ENCODE peak calls at places on chromosomes 12 and 14, in six cellular contexts. W, O, V, J, Q and A are unnamed samples.

GRCh38 chr12:99154983-99155336 is 492.6 kb upstream of the GARIN6 start:
- DNase-seq in W (no peak), O (no peak), V (no peak), J (no peak), Q (no peak), A (no peak)

GRCh38 chr12:122687091-122687490 is 16.1 kb downstream of the HCAR2 start:
- DNase-seq in W (peak; percentile 25), O (no peak), V (peak; percentile 31), J (no peak), Q (no peak), A (no peak)

GRCh38 chr12:2891240-2892053 is 756 bp downstream of the TULP3 start:
- DNase-seq in W (peak; percentile 61), O (no peak), V (peak; percentile 78), J (peak; percentile 76), Q (peak; percentile 47), A (peak; percentile 57)

GRCh38 chr12:45914090-45914489 is 76.3 kb downstream of the SCAF11 start:
- DNase-seq in W (peak; percentile 91), O (no peak), V (peak; percentile 80), J (no peak), Q (no peak), A (no peak)

GRCh38 chr12:27975222-27976136 is 2.9 kb upstream of the PTHLH start:
- DNase-seq in W (peak; percentile 72), O (peak; percentile 78), V (peak; percentile 72), J (peak; percentile 81), Q (peak; percentile 47), A (peak; percentile 3)

GRCh38 chr14:83101855-83102254 is 1568.2 kb upstream of the SEL1L start:
- DNase-seq in W (peak; percentile 84), O (no peak), V (no peak), J (no peak), Q (no peak), A (no peak)

GRCh38 chr14:32352631-32353030 is 23.5 kb downstream of the AKAP6 start:
- DNase-seq in W (no peak), O (no peak), V (no peak), J (no peak), Q (no peak), A (no peak)

GRCh38 chr12:117360222-117360550 is 1.2 kb downstream of the NOS1 start:
- DNase-seq in W (no peak), O (peak; percentile 79), V (no peak), J (peak; percentile 46), Q (no peak), A (no peak)

GRCh38 chr14:64438181-64438839 is 27.0 kb upstream of the AKAP5 start:
- DNase-seq in W (peak; percentile 87), O (no peak), V (peak; percentile 77), J (no peak), Q (no peak), A (peak; percentile 93)

GRCh38 chr12:88325828-88326214 is 183.7 kb downstream of the TMTC3 start:
- DNase-seq in W (peak; percentile 71), O (no peak), V (peak; percentile 69), J (no peak), Q (no peak), A (no peak)

GRCh38 chr12:15227004-15227679 is 5.9 kb upstream of the RERG start:
- DNase-seq in W (peak; percentile 33), O (peak; percentile 51), V (peak; percentile 64), J (peak; percentile 60), Q (peak; percentile 35), A (peak; percentile 52)

GRCh38 chr14:23486116-23486515 is 16.6 kb downstream of the NGDN start:
- DNase-seq in W (no peak), O (no peak), V (no peak), J (no peak), Q (no peak), A (no peak)

GRCh38 chr12:93483151-93483807 is 16.0 kb downstream of the MRPL42 start:
- DNase-seq in W (peak; percentile 19), O (no peak), V (no peak), J (no peak), Q (no peak), A (peak; percentile 94)

GRCh38 chr14:60965402-60965801 is 15.5 kb downstream of the TRMT5 start:
- DNase-seq in W (peak; percentile 92), O (no peak), V (peak; percentile 54), J (no peak), Q (no peak), A (no peak)

GRCh38 chr12:66196806-66197205 is 7.8 kb downstream of the IRAK3 start:
- DNase-seq in W (no peak), O (no peak), V (no peak), J (no peak), Q (no peak), A (no peak)

GRCh38 chr12:30828686-30829085 is 73.9 kb upstream of the CAPRIN2 start:
- DNase-seq in W (no peak), O (no peak), V (no peak), J (peak; percentile 12), Q (no peak), A (no peak)

GRCh38 chr14:94998702-94999101 is 158.6 kb downstream of the DICER1 start:
- DNase-seq in W (no peak), O (no peak), V (no peak), J (peak; percentile 74), Q (no peak), A (no peak)

GRCh38 chr14:73462078-73462715 is 3.9 kb upstream of the NUMB start:
- DNase-seq in W (peak; percentile 43), O (no peak), V (peak; percentile 50), J (no peak), Q (no peak), A (no peak)

GRCh38 chr12:64029013-64029857 is 184.7 kb downstream of the SRGAP1 start:
- DNase-seq in W (peak; percentile 52), O (no peak), V (no peak), J (no peak), Q (no peak), A (peak; percentile 13)

GRCh38 chr14:103097994-103098957 is 3.8 kb downstream of the EXOC3L4 start:
- DNase-seq in W (no peak), O (no peak), V (no peak), J (no peak), Q (no peak), A (no peak)

GRCh38 chr12:110937104-110937641 is 16.8 kb upstream of the MYL2 start:
- DNase-seq in W (peak; percentile 23), O (peak; percentile 95), V (peak; percentile 29), J (peak; percentile 97), Q (peak; percentile 62), A (peak; percentile 90)

GRCh38 chr12:95218852-95219171 is 1.2 kb downstream of the VEZT start:
- DNase-seq in W (no peak), O (no peak), V (peak; percentile 48), J (no peak), Q (no peak), A (no peak)

GRCh38 chr12:10227648-10228047 is 15.0 kb downstream of the GABARAPL1 start:
- DNase-seq in W (no peak), O (no peak), V (no peak), J (no peak), Q (no peak), A (no peak)

GRCh38 chr14:103006106-103006505 is 51.2 kb downstream of the CDC42BPB start:
- DNase-seq in W (no peak), O (no peak), V (no peak), J (no peak), Q (no peak), A (no peak)

GRCh38 chr14:104638927-104639450 is 34.4 kb upstream of the TMEM179 start:
- DNase-seq in W (no peak), O (no peak), V (no peak), J (no peak), Q (no peak), A (no peak)

GRCh38 chr12:105219261-105220018 is 16.5 kb downstream of the APPL2 start:
- DNase-seq in W (no peak), O (no peak), V (no peak), J (no peak), Q (no peak), A (no peak)

GRCh38 chr14:75888933-75889332 is 92.9 kb downstream of the TGFB3 start:
- DNase-seq in W (no peak), O (no peak), V (no peak), J (no peak), Q (no peak), A (no peak)

GRCh38 chr14:76696361-76696760 is 64.9 kb upstream of the VASH1 start:
- DNase-seq in W (no peak), O (no peak), V (no peak), J (no peak), Q (no peak), A (peak; percentile 27)

GRCh38 chr14:90398841-90399540 is 2.2 kb downstream of the CALM1 start:
- DNase-seq in W (no peak), O (no peak), V (no peak), J (no peak), Q (no peak), A (peak; percentile 36)
- H2AFZ ChIP-seq in W (no peak overlapping the region), O (no peak overlapping the region), V (no peak overlapping the region), J (no peak overlapping the region), Q (no peak overlapping the region), A (no peak overlapping the region)

GRCh38 chr14:51962678-51963077 is 26.7 kb upstream of the RTRAF start:
- DNase-seq in W (peak; percentile 20), O (no peak), V (peak; percentile 54), J (no peak), Q (no peak), A (no peak)

GRCh38 chr14:51957950-51958349 is 31.4 kb upstream of the RTRAF start:
- DNase-seq in W (peak; percentile 45), O (no peak), V (no peak), J (no peak), Q (no peak), A (no peak)

GRCh38 chr14:51954657-51955056 is 34.7 kb upstream of the RTRAF start:
- DNase-seq in W (no peak), O (no peak), V (no peak), J (no peak), Q (no peak), A (no peak)

GRCh38 chr14:51963164-51963733 is 26.1 kb upstream of the RTRAF start:
- DNase-seq in W (peak; percentile 53), O (no peak), V (peak; percentile 26), J (no peak), Q (no peak), A (no peak)

GRCh38 chr14:51959928-51960327 is 29.4 kb upstream of the RTRAF start:
- DNase-seq in W (no peak), O (no peak), V (no peak), J (no peak), Q (no peak), A (no peak)
- H3K27ac ChIP-seq in W (no peak overlapping the region), O (no peak overlapping the region), V (no peak overlapping the region), J (no peak overlapping the region), Q (no peak overlapping the region), A (no peak overlapping the region)

DNA sequence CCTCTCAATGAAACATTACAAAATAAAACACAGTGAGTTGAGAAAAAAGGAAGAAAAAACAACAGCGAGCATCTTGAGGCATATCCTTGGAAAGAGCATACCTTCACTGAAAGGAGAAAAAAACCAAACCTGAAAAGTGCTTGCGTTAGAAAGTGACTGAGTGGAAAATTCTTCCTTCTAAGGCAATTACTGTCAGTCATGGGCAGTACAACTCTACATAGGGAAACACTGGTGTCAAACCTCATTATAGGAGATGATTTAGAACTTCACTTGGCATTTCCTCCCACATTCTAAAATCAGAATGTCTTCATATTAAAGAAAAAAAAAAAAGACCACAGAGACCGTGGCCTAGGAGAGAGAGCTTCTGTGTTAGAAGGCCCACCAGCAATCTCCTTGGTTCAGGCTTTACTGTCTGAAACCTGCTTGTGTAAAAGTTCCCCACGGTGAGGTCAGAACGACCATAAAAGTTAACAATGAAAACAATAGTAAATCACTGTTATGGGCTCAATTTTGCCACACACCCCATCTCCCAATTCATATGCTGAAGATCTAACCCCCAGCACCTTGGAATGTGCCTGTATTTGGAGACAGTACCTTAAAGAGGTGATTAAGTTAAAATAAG is 91.1 kb upstream of the CRY1 start:
- DNase-seq in W (no peak), O (no peak), V (no peak), J (no peak), Q (no peak), A (no peak)
- H4K8ac ChIP-seq in W (no peak overlapping the region), O (no peak overlapping the region), V (no peak overlapping the region), J (no peak overlapping the region), Q (no peak overlapping the region), A (no peak overlapping the region)

GRCh38 chr14:38255408-38255672 is 553 bp downstream of the CLEC14A start:
- DNase-seq in W (no peak), O (peak; percentile 73), V (peak; percentile 49), J (no peak), Q (no peak), A (no peak)
- H2AFZ ChIP-seq in W (peak overlapping the region; percentile 78), O (peak overlapping the region; percentile 66), V (peak overlapping the region; percentile 83), J (no peak overlapping the region), Q (peak overlapping the region; percentile 49), A (peak overlapping the region; percentile 40)